ENCODE peak calls at places on chromosomes 11 and 22, in five cellular contexts. One of them, this sample, is unnamed.

GRCh38 chr11:134585666-134586285 is 173.7 kb upstream of the B3GAT1 start:
- DNase-seq in GM06990: no peak
- DNase-seq in left ventricle myocardium inferior: no peak
- DNase-seq in MCF 10A: no peak
- DNase-seq in progenitor cell of endocrine pancreas: no peak
- DNase-seq in this sample: no peak

GRCh38 chr11:73141309-73142127 is 600 bp downstream of the FCHSD2 start:
- DNase-seq in GM06990: peak; percentile 86
- DNase-seq in left ventricle myocardium inferior: peak; percentile 83
- DNase-seq in MCF 10A: peak; percentile 58
- DNase-seq in progenitor cell of endocrine pancreas: peak; percentile 61
- DNase-seq in this sample: peak; percentile 69

GRCh38 chr22:22410121-22410520 is 98.4 kb downstream of the ZNF280B start:
- DNase-seq in GM06990: peak; percentile 58
- DNase-seq in left ventricle myocardium inferior: peak; percentile 76
- DNase-seq in MCF 10A: no peak
- DNase-seq in progenitor cell of endocrine pancreas: no peak
- DNase-seq in this sample: no peak

GRCh38 chr11:113850188-113850587 is 25.2 kb downstream of the USP28 start:
- DNase-seq in GM06990: no peak
- DNase-seq in left ventricle myocardium inferior: no peak
- DNase-seq in MCF 10A: no peak
- DNase-seq in progenitor cell of endocrine pancreas: no peak
- DNase-seq in this sample: no peak

GRCh38 chr11:58075781-58076180 is 45.0 kb downstream of the OR6Q1 start:
- DNase-seq in GM06990: no peak
- DNase-seq in left ventricle myocardium inferior: no peak
- DNase-seq in MCF 10A: peak; percentile 68
- DNase-seq in progenitor cell of endocrine pancreas: no peak
- DNase-seq in this sample: no peak

GRCh38 chr11:78207532-78208256 is 19.0 kb downstream of the USP35 start:
- DNase-seq in GM06990: no peak
- DNase-seq in left ventricle myocardium inferior: peak; percentile 2
- DNase-seq in MCF 10A: no peak
- DNase-seq in progenitor cell of endocrine pancreas: no peak
- DNase-seq in this sample: no peak

GRCh38 chr22:36281726-36282077 is 28.8 kb downstream of the APOL1 start:
- DNase-seq in GM06990: no peak
- DNase-seq in left ventricle myocardium inferior: no peak
- DNase-seq in MCF 10A: no peak
- DNase-seq in progenitor cell of endocrine pancreas: no peak
- DNase-seq in this sample: no peak

GRCh38 chr22:24878969-24879368 is 67.5 kb downstream of the LHFPL7 start:
- DNase-seq in GM06990: no peak
- DNase-seq in left ventricle myocardium inferior: no peak
- DNase-seq in MCF 10A: no peak
- DNase-seq in progenitor cell of endocrine pancreas: no peak
- DNase-seq in this sample: no peak

GRCh38 chr22:28819253-28820096 is 19.1 kb upstream of the XBP1 start:
- DNase-seq in GM06990: peak; percentile 48
- DNase-seq in left ventricle myocardium inferior: no peak
- DNase-seq in MCF 10A: no peak
- DNase-seq in progenitor cell of endocrine pancreas: no peak
- DNase-seq in this sample: no peak

GRCh38 chr11:70072471-70073187 is 5.5 kb upstream of the ANO1 start:
- DNase-seq in GM06990: no peak
- DNase-seq in left ventricle myocardium inferior: no peak
- DNase-seq in MCF 10A: no peak
- DNase-seq in progenitor cell of endocrine pancreas: no peak
- DNase-seq in this sample: no peak

GRCh38 chr11:73210916-73211667 is 7.0 kb upstream of the P2RY2 start:
- DNase-seq in GM06990: no peak
- DNase-seq in left ventricle myocardium inferior: no peak
- DNase-seq in MCF 10A: peak; percentile 33
- DNase-seq in progenitor cell of endocrine pancreas: no peak
- DNase-seq in this sample: no peak

GRCh38 chr11:1508491-1508891 is 21.9 kb upstream of the MOB2 start:
- DNase-seq in GM06990: no peak
- DNase-seq in left ventricle myocardium inferior: peak; percentile 9
- DNase-seq in MCF 10A: no peak
- DNase-seq in progenitor cell of endocrine pancreas: no peak
- DNase-seq in this sample: no peak

GRCh38 chr11:14015711-14016110 is 53.2 kb downstream of the SPON1 start:
- DNase-seq in GM06990: no peak
- DNase-seq in left ventricle myocardium inferior: no peak
- DNase-seq in MCF 10A: peak; percentile 64
- DNase-seq in progenitor cell of endocrine pancreas: no peak
- DNase-seq in this sample: no peak

GRCh38 chr11:20053572-20053971 is 106.7 kb downstream of the DBX1 start:
- DNase-seq in GM06990: no peak
- DNase-seq in left ventricle myocardium inferior: no peak
- DNase-seq in MCF 10A: no peak
- DNase-seq in progenitor cell of endocrine pancreas: no peak
- DNase-seq in this sample: no peak

GRCh38 chr11:69915501-69916250 is 96.5 kb upstream of the FGF3 start:
- DNase-seq in GM06990: no peak
- DNase-seq in left ventricle myocardium inferior: peak; percentile 86
- DNase-seq in MCF 10A: peak; percentile 70
- DNase-seq in progenitor cell of endocrine pancreas: peak; percentile 76
- DNase-seq in this sample: peak; percentile 66

GRCh38 chr11:67024966-67025365 is 2.0 kb downstream of the SYT12 start:
- DNase-seq in GM06990: no peak
- DNase-seq in left ventricle myocardium inferior: no peak
- DNase-seq in MCF 10A: peak; percentile 24
- DNase-seq in progenitor cell of endocrine pancreas: no peak
- DNase-seq in this sample: no peak

GRCh38 chr11:63564785-63565350 is 1.7 kb upstream of the PLAAT2 start:
- DNase-seq in GM06990: no peak
- DNase-seq in left ventricle myocardium inferior: no peak
- DNase-seq in MCF 10A: peak; percentile 59
- DNase-seq in progenitor cell of endocrine pancreas: no peak
- DNase-seq in this sample: no peak

GRCh38 chr11:116232364-116232801 is 540.4 kb downstream of the BUD13 start:
- DNase-seq in GM06990: no peak
- DNase-seq in left ventricle myocardium inferior: no peak
- DNase-seq in MCF 10A: no peak
- DNase-seq in progenitor cell of endocrine pancreas: no peak
- DNase-seq in this sample: no peak

GRCh38 chr22:25998118-25998775 is 171.0 kb upstream of the SEZ6L start:
- DNase-seq in GM06990: no peak
- DNase-seq in left ventricle myocardium inferior: no peak
- DNase-seq in MCF 10A: no peak
- DNase-seq in progenitor cell of endocrine pancreas: no peak
- DNase-seq in this sample: no peak

GRCh38 chr22:35728639-35729308 is 11.1 kb downstream of the APOL5 start:
- DNase-seq in GM06990: no peak
- DNase-seq in left ventricle myocardium inferior: no peak
- DNase-seq in MCF 10A: peak; percentile 18
- DNase-seq in progenitor cell of endocrine pancreas: no peak
- DNase-seq in this sample: no peak

GRCh38 chr11:9878936-9879335 is 215.1 kb downstream of the SWAP70 start:
- DNase-seq in GM06990: no peak
- DNase-seq in left ventricle myocardium inferior: no peak
- DNase-seq in MCF 10A: no peak
- DNase-seq in progenitor cell of endocrine pancreas: no peak
- DNase-seq in this sample: no peak

GRCh38 chr11:4459470-4459869 is 10.4 kb downstream of the OR52K2 start:
- DNase-seq in GM06990: no peak
- DNase-seq in left ventricle myocardium inferior: no peak
- DNase-seq in MCF 10A: peak; percentile 32
- DNase-seq in progenitor cell of endocrine pancreas: no peak
- DNase-seq in this sample: no peak

GRCh38 chr11:66317322-66317765 is 500 bp upstream of the CD248 start:
- DNase-seq in GM06990: no peak
- DNase-seq in left ventricle myocardium inferior: peak; percentile 67
- DNase-seq in MCF 10A: no peak
- DNase-seq in progenitor cell of endocrine pancreas: no peak
- DNase-seq in this sample: no peak

GRCh38 chr11:121444508-121444907 is 7.6 kb upstream of the SORL1 start:
- DNase-seq in GM06990: no peak
- DNase-seq in left ventricle myocardium inferior: no peak
- DNase-seq in MCF 10A: no peak
- DNase-seq in progenitor cell of endocrine pancreas: no peak
- DNase-seq in this sample: no peak

GRCh38 chr11:102151784-102152525 is 41.7 kb downstream of the YAP1 start:
- DNase-seq in GM06990: no peak
- DNase-seq in left ventricle myocardium inferior: no peak
- DNase-seq in MCF 10A: no peak
- DNase-seq in progenitor cell of endocrine pancreas: no peak
- DNase-seq in this sample: no peak

GRCh38 chr22:24146190-24146616 is 35.1 kb upstream of the SUSD2 start:
- DNase-seq in GM06990: no peak
- DNase-seq in left ventricle myocardium inferior: no peak
- DNase-seq in MCF 10A: peak; percentile 50
- DNase-seq in progenitor cell of endocrine pancreas: no peak
- DNase-seq in this sample: peak; percentile 83

GRCh38 chr11:105456950-105457349 is 152.9 kb upstream of the GRIA4 start:
- DNase-seq in GM06990: no peak
- DNase-seq in left ventricle myocardium inferior: no peak
- DNase-seq in MCF 10A: no peak
- DNase-seq in progenitor cell of endocrine pancreas: no peak
- DNase-seq in this sample: no peak

GRCh38 chr11:77074626-77075221 is 8.0 kb downstream of the CAPN5 start:
- DNase-seq in GM06990: no peak
- DNase-seq in left ventricle myocardium inferior: no peak
- DNase-seq in MCF 10A: no peak
- DNase-seq in progenitor cell of endocrine pancreas: no peak
- DNase-seq in this sample: no peak

GRCh38 chr11:77071671-77072605 is 5.2 kb downstream of the CAPN5 start:
- DNase-seq in GM06990: no peak
- DNase-seq in left ventricle myocardium inferior: no peak
- DNase-seq in MCF 10A: no peak
- DNase-seq in progenitor cell of endocrine pancreas: no peak
- DNase-seq in this sample: no peak

GRCh38 chr11:77072851-77073327 is 6.1 kb downstream of the CAPN5 start:
- DNase-seq in GM06990: no peak
- DNase-seq in left ventricle myocardium inferior: no peak
- DNase-seq in MCF 10A: no peak
- DNase-seq in progenitor cell of endocrine pancreas: no peak
- DNase-seq in this sample: no peak

GRCh38 chr11:77074205-77074604 is 7.4 kb downstream of the CAPN5 start:
- DNase-seq in GM06990: no peak
- DNase-seq in left ventricle myocardium inferior: no peak
- DNase-seq in MCF 10A: no peak
- DNase-seq in progenitor cell of endocrine pancreas: no peak
- DNase-seq in this sample: no peak

GRCh38 chr11:77073328-77074001 is 6.7 kb downstream of the CAPN5 start:
- DNase-seq in GM06990: no peak
- DNase-seq in left ventricle myocardium inferior: peak; percentile 83
- DNase-seq in MCF 10A: peak; percentile 76
- DNase-seq in progenitor cell of endocrine pancreas: no peak
- DNase-seq in this sample: no peak
- TF ChIP-seq CTCF in GM06990: no peak
- TF ChIP-seq CTCF in left ventricle myocardium inferior: peak; percentile 49
- TF ChIP-seq CTCF in MCF 10A: peak; percentile 19
- TF ChIP-seq CTCF in progenitor cell of endocrine pancreas: no peak
- TF ChIP-seq CTCF in this sample: no peak

DNA sequence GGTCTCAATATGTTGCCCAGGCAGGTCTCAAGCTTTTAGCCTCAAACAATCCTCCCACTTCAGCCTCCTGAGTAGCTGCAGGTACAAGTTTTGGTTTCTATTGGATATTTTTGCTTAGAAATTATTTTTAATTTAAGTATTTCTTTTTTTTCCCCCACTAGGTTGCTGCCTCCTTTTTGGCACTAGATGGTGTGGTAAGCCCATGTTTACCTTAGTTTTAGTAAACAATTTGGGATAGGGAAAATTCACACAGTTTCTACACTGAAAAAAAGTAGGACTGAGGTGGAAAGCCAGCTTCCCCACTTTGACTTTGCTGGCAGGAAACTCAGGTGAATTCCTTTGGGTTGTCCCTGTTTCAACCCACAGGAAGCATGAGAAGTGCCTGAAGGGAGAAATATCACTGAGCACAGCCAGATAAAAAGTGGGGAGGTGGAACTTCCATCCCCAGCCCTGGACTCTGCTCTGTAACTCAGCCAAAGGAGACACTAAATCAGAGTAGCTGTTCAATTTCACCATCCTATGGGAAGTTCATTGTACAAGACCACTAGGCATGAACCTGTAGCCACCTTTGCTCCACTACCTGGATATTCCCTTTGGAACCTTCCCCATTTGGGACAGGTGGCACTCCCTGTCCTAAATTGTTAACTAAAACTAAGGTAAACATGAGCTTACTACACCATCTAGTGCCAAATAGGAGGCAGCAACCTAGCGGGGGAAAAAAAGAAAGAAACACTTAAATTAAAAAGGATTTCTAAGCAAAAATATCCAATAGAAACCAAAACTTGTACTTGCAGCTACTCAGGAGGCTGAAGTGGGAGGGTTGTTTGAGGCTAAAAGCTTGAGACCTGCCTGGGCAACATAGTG is 154.4 kb upstream of the FAT3 start:
- DNase-seq in GM06990: no peak
- DNase-seq in left ventricle myocardium inferior: no peak
- DNase-seq in MCF 10A: no peak
- DNase-seq in progenitor cell of endocrine pancreas: no peak
- DNase-seq in this sample: no peak
- TF ChIP-seq CTCF in GM06990: peak; percentile 2
- TF ChIP-seq CTCF in left ventricle myocardium inferior: no peak
- TF ChIP-seq CTCF in MCF 10A: no peak
- TF ChIP-seq CTCF in progenitor cell of endocrine pancreas: peak; percentile 24
- TF ChIP-seq CTCF in this sample: no peak

DNA sequence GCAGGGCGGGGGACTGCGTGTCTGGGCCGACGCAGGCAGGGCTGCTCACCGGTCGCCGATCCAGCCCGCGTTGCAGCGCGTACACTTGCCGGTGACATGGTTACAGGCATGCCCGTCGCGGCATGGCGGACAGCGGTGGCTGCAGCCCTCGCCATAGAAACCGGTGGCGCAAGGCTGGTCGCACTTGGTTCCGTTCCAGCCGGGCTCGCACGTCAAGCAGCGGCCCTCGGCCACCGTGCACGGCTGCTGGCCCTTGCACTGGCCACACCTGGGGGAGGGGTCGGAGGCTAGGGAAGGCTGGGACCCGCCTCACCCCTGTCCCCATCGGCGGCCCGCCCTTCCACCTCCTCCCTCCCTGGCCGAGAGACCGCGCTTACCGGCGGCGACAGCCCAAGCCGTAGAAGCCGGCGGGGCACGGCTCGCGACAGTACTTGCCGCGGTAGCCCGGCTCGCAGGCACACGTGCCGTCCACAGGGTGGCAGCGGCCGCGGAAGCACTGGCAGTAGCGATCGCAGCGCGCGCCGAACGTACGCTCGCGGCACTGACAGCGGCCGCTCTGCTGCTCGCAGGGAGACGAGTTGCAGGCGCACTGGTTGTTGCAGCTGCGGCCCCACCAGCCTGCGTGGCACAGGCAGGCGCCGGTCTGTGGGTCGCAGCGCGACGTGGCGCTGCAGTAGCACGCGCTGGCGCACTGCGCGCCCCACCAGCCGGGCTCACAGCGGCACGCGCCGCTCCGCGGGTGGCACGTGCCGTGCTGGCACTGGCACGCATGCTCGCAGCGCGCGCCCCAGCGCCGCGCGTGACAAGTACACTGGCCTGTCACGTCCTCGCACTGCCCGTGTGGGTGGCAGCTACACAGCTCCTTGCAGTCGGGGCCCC is 6.7 kb downstream of the SCARF2 start:
- DNase-seq in GM06990: peak; percentile 58
- DNase-seq in left ventricle myocardium inferior: peak; percentile 36
- DNase-seq in MCF 10A: no peak
- DNase-seq in progenitor cell of endocrine pancreas: peak; percentile 58
- DNase-seq in this sample: no peak
- TF ChIP-seq CTCF in GM06990: peak; percentile 15
- TF ChIP-seq CTCF in left ventricle myocardium inferior: peak; percentile 49
- TF ChIP-seq CTCF in MCF 10A: no peak
- TF ChIP-seq CTCF in progenitor cell of endocrine pancreas: peak; percentile 64
- TF ChIP-seq CTCF in this sample: no peak

GRCh38 chr11:75768112-75768908 is at the start of gene DGAT2:
- DNase-seq in GM06990: peak; percentile 93
- DNase-seq in left ventricle myocardium inferior: peak; percentile 78
- DNase-seq in MCF 10A: peak; percentile 73
- DNase-seq in progenitor cell of endocrine pancreas: peak; percentile 67
- DNase-seq in this sample: peak; percentile 88
- TF ChIP-seq CTCF in GM06990: peak; percentile 50
- TF ChIP-seq CTCF in left ventricle myocardium inferior: peak; percentile 40
- TF ChIP-seq CTCF in MCF 10A: no peak
- TF ChIP-seq CTCF in progenitor cell of endocrine pancreas: peak; percentile 47
- TF ChIP-seq CTCF in this sample: peak; percentile 29